ENCODE peak calls at places on chromosomes 6 and 20, in ten cellular contexts. D is upper lobe of left lung, S is heart left ventricle, Q is uterus, G is thyroid gland, M is testis, A is ovary, C is adrenal gland, P is A549, V is tibial nerve. N is an unnamed sample.
A peak's percentile ranks its signal among the peaks of the same experiment; 100 is the strongest.

GRCh38 chr20:54197621-54198604 is 10.0 kb upstream of the PFDN4 start:
- DNase-seq in D (no peak), S (no peak), Q (no peak), G (no peak), M (no peak), A (no peak), C (no peak), P (peak; percentile 48), V (no peak), N (no peak)

GRCh38 chr20:11376406-11376805 is 541.3 kb upstream of the BTBD3 start:
- DNase-seq in D (no peak), S (no peak), Q (no peak), G (no peak), M (no peak), A (no peak), C (no peak), P (no peak), V (no peak), N (no peak)

GRCh38 chr20:17843246-17844132 is 125.1 kb downstream of the SNX5 start:
- DNase-seq in D (peak; percentile 43), S (peak; percentile 73), Q (peak; percentile 64), G (peak; percentile 53), M (peak; percentile 48), A (peak; percentile 63), C (peak; percentile 46), P (no peak), V (peak; percentile 37), N (no peak)

GRCh38 chr6:49565855-49566254 is 15.4 kb downstream of the C6orf141 start:
- DNase-seq in D (no peak), S (no peak), Q (no peak), G (peak; percentile 6), M (no peak), A (no peak), C (no peak), P (no peak), V (no peak), N (no peak)

GRCh38 chr6:31876357-31876756 is 2.4 kb downstream of the SLC44A4 start:
- DNase-seq in D (no peak), S (no peak), Q (no peak), G (no peak), M (no peak), A (no peak), C (no peak), P (no peak), V (no peak), N (no peak)

GRCh38 chr6:3517350-3517749 is 60.5 kb upstream of the SLC22A23 start:
- DNase-seq in D (no peak), S (no peak), Q (no peak), G (no peak), M (no peak), A (no peak), C (no peak), P (no peak), V (no peak), N (no peak)

GRCh38 chr20:53428997-53429396 is 164.6 kb downstream of the ZNF217 start:
- DNase-seq in D (no peak), S (no peak), Q (no peak), G (no peak), M (peak; percentile 37), A (no peak), C (no peak), P (no peak), V (no peak), N (no peak)

GRCh38 chr6:30740993-30741784 is 1.3 kb downstream of the FLOT1 start:
- DNase-seq in D (no peak), S (no peak), Q (no peak), G (no peak), M (no peak), A (no peak), C (no peak), P (no peak), V (no peak), N (no peak)

GRCh38 chr6:15244605-15245360 is 1.1 kb upstream of the JARID2 start:
- DNase-seq in D (peak; percentile 82), S (peak; percentile 90), Q (peak; percentile 83), G (peak; percentile 83), M (peak; percentile 91), A (peak; percentile 88), C (peak; percentile 85), P (peak; percentile 27), V (peak; percentile 69), N (peak; percentile 80)
- TF ChIP-seq POLR2A in D (peak; percentile 46), S (no peak), Q (no peak), G (no peak), M (no peak), A (no peak), C (no peak), P (no peak), V (no peak), N (no peak)

GRCh38 chr20:3209946-3210317 is 634 bp downstream of the ITPA start:
- DNase-seq in D (no peak), S (no peak), Q (no peak), G (no peak), M (no peak), A (no peak), C (no peak), P (no peak), V (no peak), N (no peak)

GRCh38 chr20:3213226-3213625 is 3.9 kb downstream of the ITPA start:
- DNase-seq in D (no peak), S (no peak), Q (no peak), G (peak; percentile 78), M (no peak), A (no peak), C (no peak), P (no peak), V (no peak), N (no peak)

GRCh38 chr20:3210346-3210745 is 1.0 kb downstream of the ITPA start:
- DNase-seq in D (no peak), S (no peak), Q (no peak), G (no peak), M (no peak), A (no peak), C (no peak), P (no peak), V (no peak), N (no peak)

GRCh38 chr20:3204124-3204794 is at the start of gene DDRGK1:
- DNase-seq in D (peak; percentile 92), S (peak; percentile 92), Q (peak; percentile 93), G (peak; percentile 82), M (peak; percentile 93), A (peak; percentile 95), C (peak; percentile 86), P (peak; percentile 91), V (peak; percentile 88), N (peak; percentile 93)

DNA sequence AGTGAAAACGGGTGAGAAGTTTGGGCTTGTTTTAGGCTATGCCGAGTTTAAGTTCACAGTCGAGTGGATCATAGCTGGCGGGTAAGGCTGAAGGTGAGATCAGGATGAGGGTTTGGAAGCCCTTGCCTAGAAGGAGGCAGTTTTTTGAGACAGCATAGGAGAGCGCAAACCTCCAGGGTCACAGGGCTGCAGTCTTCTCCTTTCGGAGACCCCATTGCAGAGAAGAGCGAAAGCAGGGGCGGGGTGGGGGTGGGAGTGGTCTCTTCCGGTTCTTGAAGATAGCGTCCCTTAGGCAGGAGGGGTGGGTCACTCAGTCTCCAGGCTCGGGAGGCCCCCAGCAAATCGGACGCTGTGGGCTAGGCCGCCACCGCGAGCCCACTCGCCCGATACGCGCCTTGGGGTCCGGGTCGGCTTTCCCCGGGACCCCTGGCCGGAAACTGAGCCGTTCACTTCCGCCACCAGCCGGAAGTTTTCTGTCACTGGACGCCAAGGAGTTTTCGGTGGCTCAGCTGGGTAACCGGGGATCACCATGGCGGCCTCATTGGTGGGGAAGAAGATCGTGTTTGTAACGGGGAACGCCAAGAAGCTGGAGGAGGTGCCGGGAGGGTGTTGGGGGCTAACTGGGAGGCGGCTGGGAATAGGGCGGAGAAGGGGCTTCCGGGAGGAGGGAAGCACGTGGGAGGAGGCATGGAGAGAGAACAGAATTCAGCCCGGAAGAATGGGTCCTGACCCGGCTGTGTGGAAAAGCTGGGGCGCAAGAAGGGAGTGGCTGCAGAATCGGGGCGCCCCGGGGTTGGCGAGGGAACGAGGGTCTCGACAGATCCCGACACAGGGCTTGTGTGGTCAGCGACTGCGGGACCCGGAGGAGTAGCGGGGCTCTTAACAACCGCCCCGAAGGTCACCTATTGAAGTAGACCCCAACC is at the start of gene ITPA:
- DNase-seq in D (peak; percentile 46), S (no peak), Q (peak; percentile 45), G (peak; percentile 36), M (peak; percentile 63), A (peak; percentile 62), C (no peak), P (peak; percentile 81), V (no peak), N (peak; percentile 57)
- TF ChIP-seq POLR2A in D (no peak), S (no peak), Q (no peak), G (no peak), M (no peak), A (no peak), C (no peak), P (peak; percentile 71), V (no peak), N (no peak)

GRCh38 chr20:50608750-50609104 is 82.6 kb downstream of the RIPOR3 start:
- DNase-seq in D (no peak), S (no peak), Q (no peak), G (no peak), M (no peak), A (no peak), C (no peak), P (no peak), V (no peak), N (no peak)

GRCh38 chr20:50605136-50605535 is 86.2 kb downstream of the RIPOR3 start:
- DNase-seq in D (no peak), S (no peak), Q (no peak), G (no peak), M (no peak), A (no peak), C (no peak), P (no peak), V (no peak), N (no peak)

GRCh38 chr20:50609438-50609989 is 81.8 kb downstream of the RIPOR3 start:
- DNase-seq in D (no peak), S (no peak), Q (no peak), G (no peak), M (no peak), A (no peak), C (no peak), P (no peak), V (no peak), N (no peak)

GRCh38 chr20:50607850-50608749 is 83.2 kb downstream of the RIPOR3 start:
- DNase-seq in D (no peak), S (no peak), Q (no peak), G (no peak), M (no peak), A (no peak), C (no peak), P (no peak), V (no peak), N (no peak)

GRCh38 chr20:50607436-50607835 is 83.9 kb downstream of the RIPOR3 start:
- DNase-seq in D (no peak), S (no peak), Q (no peak), G (no peak), M (no peak), A (no peak), C (no peak), P (no peak), V (no peak), N (no peak)
- TF ChIP-seq POLR2A in D (no peak), S (no peak), Q (no peak), G (no peak), M (no peak), A (no peak), C (no peak), P (no peak), V (no peak), N (no peak)

DNA sequence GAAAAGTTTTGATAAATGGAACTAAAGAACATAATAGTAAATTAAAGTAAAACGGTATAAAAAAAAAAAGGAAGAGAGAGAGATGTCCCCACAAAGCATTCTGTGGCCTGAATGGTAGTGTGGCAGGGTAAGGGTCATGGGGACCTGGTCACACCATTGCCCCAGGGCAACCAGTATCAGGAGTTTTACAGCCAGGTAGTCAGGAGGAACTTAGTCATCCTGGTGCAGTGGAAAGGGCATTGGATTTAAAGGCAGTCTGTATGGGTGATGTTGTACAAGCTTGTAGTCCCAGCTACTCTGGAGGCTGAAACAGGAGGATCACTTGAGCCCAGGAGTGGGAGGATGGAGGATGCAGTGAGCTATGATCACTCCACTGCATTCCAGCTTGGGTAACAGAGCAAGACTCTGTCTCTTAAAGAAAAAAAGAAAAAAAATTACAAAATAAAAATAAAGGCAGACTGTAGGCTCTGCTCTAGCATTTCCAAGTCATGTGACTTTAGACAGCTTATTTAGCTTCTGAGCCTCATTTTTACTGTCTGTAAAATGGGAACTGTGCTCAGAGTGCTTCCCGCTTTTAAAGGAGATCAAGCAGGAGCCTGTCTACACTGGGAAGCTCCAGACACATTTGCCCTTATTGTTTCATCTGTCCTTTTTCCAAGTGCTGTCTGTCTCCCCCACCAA is 112.8 kb upstream of the ARMC2 start:
- DNase-seq in D (no peak), S (no peak), Q (no peak), G (no peak), M (no peak), A (no peak), C (no peak), P (no peak), V (no peak), N (no peak)
- TF ChIP-seq POLR2A in D (no peak), S (no peak), Q (no peak), G (no peak), M (no peak), A (no peak), C (no peak), P (no peak), V (no peak), N (no peak)

N was measured in stomach.